ENCODE peak calls at places on chromosome 13, in seven cellular contexts. E is vagina; N is stimulated activated CD8-positive, alpha-beta memory T cell treated with anti-CD3 and anti-CD28 coated beads, Interleukin-12 subunit alpha, Interleukin-12 subunit beta, amount 100 ng/mL, for 4 hours; V is caudate nucleus; K is spleen; B is colonic mucosa; Y is effector CD4-positive, alpha-beta T cell. U is an unnamed sample.

GRCh38 chr13:94433055-94433947 is 46.2 kb downstream of the DCT start:
- DNase-seq in V (no peak), Y (no peak), N (no peak), B (no peak), E (no peak), K (no peak), U (no peak)

GRCh38 chr13:26280295-26280694 is 26.4 kb downstream of the CDK8 start:
- DNase-seq in B (no peak), E (no peak), V (no peak), Y (no peak), K (no peak), N (no peak), U (no peak)

GRCh38 chr13:82330499-82330898 is 1551.8 kb downstream of the SLITRK1 start:
- DNase-seq in B (no peak), Y (no peak), K (no peak), N (no peak), V (no peak), E (no peak), U (no peak)

GRCh38 chr13:40352385-40352778 is 314.1 kb downstream of the FOXO1 start:
- DNase-seq in Y (no peak), N (no peak), E (no peak), B (no peak), V (peak), K (no peak), U (peak)

GRCh38 chr13:73702419-73703071 is 431.7 kb downstream of the KLF12 start:
- DNase-seq in B (no peak), E (no peak), N (no peak), K (no peak), V (no peak), Y (peak), U (no peak)

GRCh38 chr13:45928843-45929242 is 77.3 kb upstream of the SIAH3 start:
- DNase-seq in B (no peak), N (no peak), V (no peak), E (no peak), K (no peak), Y (no peak), U (no peak)

GRCh38 chr13:43223206-43223605 is 199.8 kb downstream of the DNAJC15 start:
- DNase-seq in B (no peak), E (no peak), V (no peak), Y (no peak), K (no peak), N (no peak), U (no peak)

GRCh38 chr13:93289047-93289446 is 62.4 kb downstream of the GPC6 start:
- DNase-seq in K (no peak), Y (no peak), N (no peak), E (no peak), B (no peak), V (no peak), U (no peak)

GRCh38 chr13:111844682-111845081 is 222.3 kb upstream of the SOX1 start:
- DNase-seq in Y (no peak), E (no peak), N (no peak), K (no peak), V (no peak), B (no peak), U (no peak)

GRCh38 chr13:98585398-98585754 is 8.5 kb upstream of the STK24 start:
- DNase-seq in K (no peak), N (no peak), V (no peak), E (peak), Y (no peak), B (peak), U (no peak)

GRCh38 chr13:44422755-44423643 is 49.4 kb downstream of the SERP2 start:
- DNase-seq in V (no peak), K (peak), B (no peak), Y (no peak), E (no peak), N (no peak), U (no peak)

GRCh38 chr13:44165172-44165894 is 208.3 kb upstream of the SERP2 start:
- DNase-seq in E (no peak), B (no peak), N (no peak), Y (no peak), K (no peak), V (no peak), U (no peak)

GRCh38 chr13:40408602-40409001 is 257.8 kb downstream of the FOXO1 start:
- DNase-seq in V (no peak), Y (no peak), E (no peak), B (no peak), K (no peak), N (no peak), U (no peak)

GRCh38 chr13:50889317-50889716 is 20.3 kb upstream of the RNASEH2B start:
- DNase-seq in B (no peak), Y (no peak), N (no peak), K (no peak), E (no peak), V (no peak), U (no peak)

GRCh38 chr13:59734393-59734792 is 429.3 kb downstream of the DIAPH3 start:
- DNase-seq in B (no peak), V (no peak), N (no peak), Y (no peak), K (no peak), E (no peak), U (no peak)

GRCh38 chr13:81295177-81295576 is 954.3 kb upstream of the SPRY2 start:
- DNase-seq in N (no peak), E (no peak), B (no peak), V (no peak), Y (no peak), K (no peak), U (no peak)

GRCh38 chr13:74575729-74576125 is 441.5 kb upstream of the KLF12 start:
- DNase-seq in K (peak), V (peak), E (no peak), N (peak), B (peak), Y (peak), U (peak)

GRCh38 chr13:98423417-98423816 is 153.5 kb downstream of the STK24 start:
- DNase-seq in E (no peak), B (no peak), N (no peak), K (no peak), Y (no peak), V (no peak), U (no peak)

GRCh38 chr13:53921473-53921872 is 892.9 kb downstream of the OLFM4 start:
- DNase-seq in B (no peak), E (no peak), V (no peak), K (peak), Y (no peak), N (no peak), U (no peak)

GRCh38 chr13:21234537-21234936 is 58.1 kb downstream of the MRPL57 start:
- DNase-seq in B (no peak), K (no peak), V (no peak), Y (no peak), E (no peak), N (no peak), U (no peak)

GRCh38 chr13:40476175-40476958 is 190.1 kb downstream of the FOXO1 start:
- DNase-seq in E (no peak), B (no peak), K (no peak), N (no peak), Y (no peak), V (no peak), U (no peak)

GRCh38 chr13:113862191-113862765 is 1.6 kb downstream of the GAS6 start:
- DNase-seq in Y (no peak), N (no peak), K (no peak), B (peak), E (no peak), V (no peak), U (no peak)

U was measured in dorsolateral prefrontal cortex.